ENCODE peak calls at places on chromosomes 5 and 9, in nine cellular contexts. One of them, this sample, is unnamed.

GRCh38 chr9:84463272-84463671 is 122.7 kb upstream of the SLC28A3 start:
- DNase-seq in MM.1S: no peak
- DNase-seq in cardiac fibroblast: no peak
- DNase-seq in uterus: no peak
- DNase-seq in epithelial cell of esophagus: no peak
- DNase-seq in activated CD8-positive, alpha-beta T cell treated with anti-CD3 and anti-CD28 coated beads for 36 hours: no peak
- DNase-seq in choroid plexus epithelial cell: no peak
- DNase-seq in keratinocyte: no peak
- DNase-seq in RWPE1: no peak
- DNase-seq in this sample: no peak

GRCh38 chr9:110156416-110156815 is 51.5 kb downstream of the C9orf152 start:
- DNase-seq in MM.1S: peak
- DNase-seq in cardiac fibroblast: no peak
- DNase-seq in uterus: no peak
- DNase-seq in epithelial cell of esophagus: no peak
- DNase-seq in activated CD8-positive, alpha-beta T cell treated with anti-CD3 and anti-CD28 coated beads for 36 hours: no peak
- DNase-seq in choroid plexus epithelial cell: no peak
- DNase-seq in keratinocyte: no peak
- DNase-seq in RWPE1: no peak
- DNase-seq in this sample: no peak

GRCh38 chr5:171309526-171310333 is 682 bp downstream of the TLX3 start:
- DNase-seq in MM.1S: no peak
- DNase-seq in cardiac fibroblast: no peak
- DNase-seq in uterus: no peak
- DNase-seq in epithelial cell of esophagus: peak
- DNase-seq in activated CD8-positive, alpha-beta T cell treated with anti-CD3 and anti-CD28 coated beads for 36 hours: peak
- DNase-seq in choroid plexus epithelial cell: no peak
- DNase-seq in keratinocyte: no peak
- DNase-seq in RWPE1: peak
- DNase-seq in this sample: peak

GRCh38 chr9:33418090-33418489 is 15.7 kb upstream of the AQP7 start:
- DNase-seq in MM.1S: no peak
- DNase-seq in cardiac fibroblast: no peak
- DNase-seq in uterus: no peak
- DNase-seq in epithelial cell of esophagus: peak
- DNase-seq in activated CD8-positive, alpha-beta T cell treated with anti-CD3 and anti-CD28 coated beads for 36 hours: no peak
- DNase-seq in choroid plexus epithelial cell: no peak
- DNase-seq in keratinocyte: peak
- DNase-seq in RWPE1: peak
- DNase-seq in this sample: no peak

GRCh38 chr9:17613723-17614122 is 34.9 kb downstream of the SH3GL2 start:
- DNase-seq in MM.1S: no peak
- DNase-seq in cardiac fibroblast: peak
- DNase-seq in uterus: no peak
- DNase-seq in epithelial cell of esophagus: peak
- DNase-seq in activated CD8-positive, alpha-beta T cell treated with anti-CD3 and anti-CD28 coated beads for 36 hours: no peak
- DNase-seq in choroid plexus epithelial cell: peak
- DNase-seq in keratinocyte: no peak
- DNase-seq in RWPE1: peak
- DNase-seq in this sample: no peak

GRCh38 chr5:32274548-32275420 is 38.0 kb downstream of the MTMR12 start:
- DNase-seq in MM.1S: no peak
- DNase-seq in cardiac fibroblast: peak
- DNase-seq in uterus: no peak
- DNase-seq in epithelial cell of esophagus: no peak
- DNase-seq in activated CD8-positive, alpha-beta T cell treated with anti-CD3 and anti-CD28 coated beads for 36 hours: no peak
- DNase-seq in choroid plexus epithelial cell: peak
- DNase-seq in keratinocyte: no peak
- DNase-seq in RWPE1: no peak
- DNase-seq in this sample: no peak

GRCh38 chr5:14109041-14109747 is 33.9 kb upstream of the TRIO start:
- DNase-seq in MM.1S: no peak
- DNase-seq in cardiac fibroblast: peak
- DNase-seq in uterus: no peak
- DNase-seq in epithelial cell of esophagus: peak
- DNase-seq in activated CD8-positive, alpha-beta T cell treated with anti-CD3 and anti-CD28 coated beads for 36 hours: peak
- DNase-seq in choroid plexus epithelial cell: peak
- DNase-seq in keratinocyte: peak
- DNase-seq in RWPE1: peak
- DNase-seq in this sample: peak

GRCh38 chr5:57989378-57989777 is 470.5 kb downstream of the PLK2 start:
- DNase-seq in MM.1S: no peak
- DNase-seq in cardiac fibroblast: no peak
- DNase-seq in uterus: no peak
- DNase-seq in epithelial cell of esophagus: peak
- DNase-seq in activated CD8-positive, alpha-beta T cell treated with anti-CD3 and anti-CD28 coated beads for 36 hours: no peak
- DNase-seq in choroid plexus epithelial cell: peak
- DNase-seq in keratinocyte: no peak
- DNase-seq in RWPE1: peak
- DNase-seq in this sample: no peak

GRCh38 chr5:65873181-65873580 is 53.2 kb upstream of the ERBIN start:
- DNase-seq in MM.1S: no peak
- DNase-seq in cardiac fibroblast: no peak
- DNase-seq in uterus: no peak
- DNase-seq in epithelial cell of esophagus: peak
- DNase-seq in activated CD8-positive, alpha-beta T cell treated with anti-CD3 and anti-CD28 coated beads for 36 hours: no peak
- DNase-seq in choroid plexus epithelial cell: peak
- DNase-seq in keratinocyte: no peak
- DNase-seq in RWPE1: no peak
- DNase-seq in this sample: no peak

GRCh38 chr9:71987471-71988371 is 72.7 kb downstream of the C9orf57 start:
- DNase-seq in MM.1S: no peak
- DNase-seq in cardiac fibroblast: peak
- DNase-seq in uterus: no peak
- DNase-seq in epithelial cell of esophagus: no peak
- DNase-seq in activated CD8-positive, alpha-beta T cell treated with anti-CD3 and anti-CD28 coated beads for 36 hours: no peak
- DNase-seq in choroid plexus epithelial cell: no peak
- DNase-seq in keratinocyte: no peak
- DNase-seq in RWPE1: no peak
- DNase-seq in this sample: no peak

GRCh38 chr5:173709145-173709544 is 92.7 kb upstream of the BOD1 start:
- DNase-seq in MM.1S: no peak
- DNase-seq in cardiac fibroblast: no peak
- DNase-seq in uterus: no peak
- DNase-seq in epithelial cell of esophagus: no peak
- DNase-seq in activated CD8-positive, alpha-beta T cell treated with anti-CD3 and anti-CD28 coated beads for 36 hours: no peak
- DNase-seq in choroid plexus epithelial cell: no peak
- DNase-seq in keratinocyte: no peak
- DNase-seq in RWPE1: no peak
- DNase-seq in this sample: no peak

GRCh38 chr5:77003246-77003645 is 27.0 kb upstream of the AGGF1 start:
- DNase-seq in MM.1S: no peak
- DNase-seq in cardiac fibroblast: no peak
- DNase-seq in uterus: no peak
- DNase-seq in epithelial cell of esophagus: no peak
- DNase-seq in activated CD8-positive, alpha-beta T cell treated with anti-CD3 and anti-CD28 coated beads for 36 hours: no peak
- DNase-seq in choroid plexus epithelial cell: no peak
- DNase-seq in keratinocyte: no peak
- DNase-seq in RWPE1: no peak
- DNase-seq in this sample: no peak
- TF ChIP-seq CTCF in MM.1S: no peak
- TF ChIP-seq CTCF in cardiac fibroblast: no peak
- TF ChIP-seq CTCF in uterus: no peak
- TF ChIP-seq CTCF in epithelial cell of esophagus: no peak
- TF ChIP-seq CTCF in activated CD8-positive, alpha-beta T cell treated with anti-CD3 and anti-CD28 coated beads for 36 hours: no peak
- TF ChIP-seq CTCF in choroid plexus epithelial cell: no peak
- TF ChIP-seq CTCF in keratinocyte: no peak
- TF ChIP-seq CTCF in RWPE1: no peak
- TF ChIP-seq CTCF in this sample: no peak

GRCh38 chr9:137113385-137114159 is 961 bp downstream of the DPP7 start:
- DNase-seq in MM.1S: no peak
- DNase-seq in cardiac fibroblast: peak
- DNase-seq in uterus: no peak
- DNase-seq in epithelial cell of esophagus: no peak
- DNase-seq in activated CD8-positive, alpha-beta T cell treated with anti-CD3 and anti-CD28 coated beads for 36 hours: peak
- DNase-seq in choroid plexus epithelial cell: peak
- DNase-seq in keratinocyte: no peak
- DNase-seq in RWPE1: no peak
- DNase-seq in this sample: peak
- TF ChIP-seq CTCF in MM.1S: no peak
- TF ChIP-seq CTCF in cardiac fibroblast: no peak
- TF ChIP-seq CTCF in uterus: no peak
- TF ChIP-seq CTCF in epithelial cell of esophagus: no peak
- TF ChIP-seq CTCF in activated CD8-positive, alpha-beta T cell treated with anti-CD3 and anti-CD28 coated beads for 36 hours: no peak
- TF ChIP-seq CTCF in choroid plexus epithelial cell: no peak
- TF ChIP-seq CTCF in keratinocyte: no peak
- TF ChIP-seq CTCF in RWPE1: no peak
- TF ChIP-seq CTCF in this sample: no peak

GRCh38 chr9:35598863-35599590 is 6.0 kb upstream of the TESK1 start:
- DNase-seq in MM.1S: peak
- DNase-seq in cardiac fibroblast: no peak
- DNase-seq in uterus: no peak
- DNase-seq in epithelial cell of esophagus: no peak
- DNase-seq in activated CD8-positive, alpha-beta T cell treated with anti-CD3 and anti-CD28 coated beads for 36 hours: no peak
- DNase-seq in choroid plexus epithelial cell: no peak
- DNase-seq in keratinocyte: no peak
- DNase-seq in RWPE1: no peak
- DNase-seq in this sample: no peak
- TF ChIP-seq CTCF in MM.1S: no peak
- TF ChIP-seq CTCF in cardiac fibroblast: no peak
- TF ChIP-seq CTCF in uterus: no peak
- TF ChIP-seq CTCF in epithelial cell of esophagus: no peak
- TF ChIP-seq CTCF in activated CD8-positive, alpha-beta T cell treated with anti-CD3 and anti-CD28 coated beads for 36 hours: no peak
- TF ChIP-seq CTCF in choroid plexus epithelial cell: no peak
- TF ChIP-seq CTCF in keratinocyte: no peak
- TF ChIP-seq CTCF in RWPE1: no peak
- TF ChIP-seq CTCF in this sample: no peak

DNA sequence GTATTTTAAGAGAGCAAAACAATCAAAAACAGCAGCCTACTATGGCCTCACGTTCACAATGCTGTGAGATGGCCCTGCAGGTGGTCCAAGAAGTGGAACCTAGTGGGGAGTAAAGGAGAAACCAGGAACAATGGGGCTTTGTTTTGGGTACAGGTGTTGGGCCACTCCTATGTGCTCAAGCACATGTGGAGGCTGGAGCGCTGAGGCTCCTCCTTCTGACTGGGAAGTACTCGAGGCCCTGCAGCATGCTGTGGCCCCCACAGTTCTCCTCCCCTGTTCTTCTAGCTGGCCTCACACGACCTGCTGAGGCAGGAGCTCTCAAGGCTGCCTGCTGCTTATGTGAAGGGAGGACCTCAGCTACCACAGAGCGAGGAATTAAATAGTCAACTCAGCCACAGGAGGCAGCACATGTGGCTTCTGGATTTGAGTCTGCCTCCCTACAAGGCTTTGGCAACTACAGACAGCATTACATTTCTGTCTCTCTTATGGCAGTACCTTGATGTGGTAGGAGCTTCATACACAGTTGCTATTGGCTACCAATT is 482.3 kb downstream of the SPOCK1 start:
- DNase-seq in MM.1S: no peak
- DNase-seq in cardiac fibroblast: no peak
- DNase-seq in uterus: no peak
- DNase-seq in epithelial cell of esophagus: peak
- DNase-seq in activated CD8-positive, alpha-beta T cell treated with anti-CD3 and anti-CD28 coated beads for 36 hours: no peak
- DNase-seq in choroid plexus epithelial cell: peak
- DNase-seq in keratinocyte: no peak
- DNase-seq in RWPE1: no peak
- DNase-seq in this sample: no peak
- TF ChIP-seq CTCF in MM.1S: no peak
- TF ChIP-seq CTCF in cardiac fibroblast: no peak
- TF ChIP-seq CTCF in uterus: no peak
- TF ChIP-seq CTCF in epithelial cell of esophagus: no peak
- TF ChIP-seq CTCF in activated CD8-positive, alpha-beta T cell treated with anti-CD3 and anti-CD28 coated beads for 36 hours: no peak
- TF ChIP-seq CTCF in choroid plexus epithelial cell: no peak
- TF ChIP-seq CTCF in keratinocyte: peak
- TF ChIP-seq CTCF in RWPE1: no peak
- TF ChIP-seq CTCF in this sample: no peak

DNA sequence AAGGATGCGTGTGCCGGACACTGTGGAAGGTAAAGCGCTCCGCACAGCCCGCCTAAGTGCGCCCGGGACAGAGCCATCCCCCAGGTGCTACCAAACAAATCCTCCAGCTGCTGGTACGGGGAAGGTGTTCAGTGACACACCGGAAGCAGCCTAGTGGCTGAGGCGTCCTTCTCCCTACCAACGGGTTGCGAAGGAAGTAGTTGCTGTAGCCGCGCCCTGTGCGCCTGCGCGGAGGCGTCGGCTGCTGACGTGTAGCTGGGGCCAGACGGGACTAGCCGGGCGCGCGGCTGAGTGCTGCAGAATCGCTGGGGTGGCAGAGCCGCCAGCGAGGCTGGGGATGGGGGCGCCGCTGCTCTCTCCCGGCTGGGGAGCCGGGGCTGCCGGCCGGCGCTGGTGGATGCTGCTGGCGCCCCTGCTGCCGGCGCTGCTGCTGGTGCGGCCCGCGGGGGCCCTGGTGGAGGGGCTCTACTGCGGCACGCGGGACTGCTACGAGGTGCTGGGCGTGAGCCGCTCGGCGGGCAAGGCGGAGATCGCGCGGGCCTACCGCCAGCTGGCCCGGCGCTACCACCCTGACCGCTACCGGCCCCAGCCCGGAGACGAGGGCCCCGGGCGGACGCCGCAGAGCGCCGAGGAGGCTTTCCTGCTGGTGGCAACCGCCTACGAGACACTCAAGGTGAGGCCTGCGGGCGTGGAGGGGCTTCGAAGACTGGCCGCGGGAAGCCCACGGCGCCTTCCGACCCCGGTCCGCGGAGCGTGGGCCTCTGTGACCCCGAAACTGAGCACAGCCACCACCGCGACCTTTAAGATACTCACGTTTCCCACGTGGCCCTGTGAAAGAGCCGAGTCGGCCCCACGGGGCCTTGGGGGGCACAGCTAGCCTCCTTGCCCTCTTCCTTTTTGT is at the start of gene DNAJC25:
- DNase-seq in MM.1S: peak
- DNase-seq in cardiac fibroblast: peak
- DNase-seq in uterus: peak
- DNase-seq in epithelial cell of esophagus: peak
- DNase-seq in activated CD8-positive, alpha-beta T cell treated with anti-CD3 and anti-CD28 coated beads for 36 hours: peak
- DNase-seq in choroid plexus epithelial cell: peak
- DNase-seq in keratinocyte: peak
- DNase-seq in RWPE1: peak
- DNase-seq in this sample: peak
- TF ChIP-seq CTCF in MM.1S: no peak
- TF ChIP-seq CTCF in cardiac fibroblast: no peak
- TF ChIP-seq CTCF in uterus: no peak
- TF ChIP-seq CTCF in epithelial cell of esophagus: no peak
- TF ChIP-seq CTCF in activated CD8-positive, alpha-beta T cell treated with anti-CD3 and anti-CD28 coated beads for 36 hours: no peak
- TF ChIP-seq CTCF in choroid plexus epithelial cell: no peak
- TF ChIP-seq CTCF in keratinocyte: no peak
- TF ChIP-seq CTCF in RWPE1: no peak
- TF ChIP-seq CTCF in this sample: no peak

DNA sequence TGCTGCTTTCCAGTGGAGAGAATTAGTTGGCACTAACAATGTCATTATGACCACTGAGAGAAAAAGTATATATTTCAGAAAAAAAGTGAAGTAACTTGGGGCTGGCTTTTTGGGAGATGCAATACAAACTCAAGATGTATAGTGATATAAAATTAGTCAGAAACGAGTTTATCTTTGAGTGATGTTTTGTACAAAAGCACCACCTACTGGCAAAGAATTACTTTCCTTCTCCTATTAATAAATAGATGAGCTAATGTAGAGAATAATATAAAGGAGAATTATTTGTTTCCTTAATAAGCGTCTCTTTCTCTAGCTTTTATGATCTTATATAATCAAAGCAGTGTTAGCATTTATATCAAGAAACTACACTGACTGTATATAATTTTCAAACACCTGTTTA is 158.8 kb downstream of the MEF2C start:
- DNase-seq in MM.1S: no peak
- DNase-seq in cardiac fibroblast: peak
- DNase-seq in uterus: no peak
- DNase-seq in epithelial cell of esophagus: peak
- DNase-seq in activated CD8-positive, alpha-beta T cell treated with anti-CD3 and anti-CD28 coated beads for 36 hours: no peak
- DNase-seq in choroid plexus epithelial cell: peak
- DNase-seq in keratinocyte: no peak
- DNase-seq in RWPE1: no peak
- DNase-seq in this sample: no peak
- TF ChIP-seq CTCF in MM.1S: peak
- TF ChIP-seq CTCF in cardiac fibroblast: peak
- TF ChIP-seq CTCF in uterus: no peak
- TF ChIP-seq CTCF in epithelial cell of esophagus: peak
- TF ChIP-seq CTCF in activated CD8-positive, alpha-beta T cell treated with anti-CD3 and anti-CD28 coated beads for 36 hours: peak
- TF ChIP-seq CTCF in choroid plexus epithelial cell: peak
- TF ChIP-seq CTCF in keratinocyte: peak
- TF ChIP-seq CTCF in RWPE1: no peak
- TF ChIP-seq CTCF in this sample: no peak

This sample was measured in GM20000.